ENCODE peak calls at places on chromosomes 5 and 9, in eight cellular contexts. E is cardiac fibroblast, W is endothelial cell of umbilical vein, O is NCI-H460, B is hypothalamus, I is T-cell, U is stomach, X is GM23248. C is an unnamed sample.
A peak's percentile ranks its signal among the peaks of the same experiment; 100 is the strongest.

GRCh38 chr5:168583742-168584482 is 4.7 kb upstream of the PANK3 start:
- DNase-seq in E (no peak), W (no peak), O (no peak), B (no peak), I (no peak), U (no peak), X (no peak), C (no peak)

GRCh38 chr5:76663573-76663972 is 40.4 kb upstream of the F2RL2 start:
- DNase-seq in E (peak; percentile 20), W (no peak), O (no peak), B (no peak), I (no peak), U (no peak), X (no peak), C (no peak)

GRCh38 chr5:2284678-2285077 is 402.0 kb upstream of the IRX4 start:
- DNase-seq in E (no peak), W (no peak), O (no peak), B (no peak), I (no peak), U (no peak), X (no peak), C (no peak)

GRCh38 chr5:122656107-122656506 is 118.8 kb upstream of the SNX2 start:
- DNase-seq in E (no peak), W (peak; percentile 40), O (no peak), B (no peak), I (no peak), U (no peak), X (peak; percentile 8), C (no peak)

GRCh38 chr5:176743828-176744583 is 66.4 kb upstream of the UNC5A start:
- DNase-seq in E (no peak), W (no peak), O (no peak), B (no peak), I (no peak), U (no peak), X (no peak), C (no peak)

GRCh38 chr5:133289686-133290367 is 238.0 kb downstream of the HSPA4 start:
- DNase-seq in E (no peak), W (no peak), O (no peak), B (no peak), I (no peak), U (no peak), X (no peak), C (no peak)

GRCh38 chr5:180090098-180090768 is 18.7 kb upstream of the RNF130 start:
- DNase-seq in E (peak; percentile 82), W (peak; percentile 77), O (peak; percentile 37), B (peak; percentile 35), I (peak; percentile 66), U (peak; percentile 69), X (peak; percentile 84), C (peak; percentile 83)

GRCh38 chr9:127524373-127524772 is 73.1 kb downstream of the LRSAM1 start:
- DNase-seq in E (peak; percentile 55), W (no peak), O (no peak), B (no peak), I (no peak), U (no peak), X (no peak), C (no peak)

GRCh38 chr9:109880276-109881169 is 100.5 kb downstream of the PALM2AKAP2 start:
- DNase-seq in E (peak; percentile 54), W (peak; percentile 49), O (peak; percentile 21), B (no peak), I (no peak), U (no peak), X (peak; percentile 66), C (peak; percentile 8)

GRCh38 chr9:104810421-104811339 is 46.8 kb downstream of the NIPSNAP3B start:
- DNase-seq in E (no peak), W (no peak), O (no peak), B (no peak), I (no peak), U (peak; percentile 74), X (peak; percentile 52), C (no peak)

GRCh38 chr5:178547753-178548415 is 42.3 kb downstream of the COL23A1 start:
- DNase-seq in E (no peak), W (no peak), O (no peak), B (no peak), I (no peak), U (no peak), X (peak; percentile 16), C (no peak)

GRCh38 chr5:5063533-5063953 is 76.6 kb upstream of the ADAMTS16 start:
- DNase-seq in E (no peak), W (no peak), O (no peak), B (no peak), I (no peak), U (no peak), X (peak; percentile 9), C (no peak)

GRCh38 chr9:114274217-114274616 is 48.7 kb upstream of the ORM1 start:
- DNase-seq in E (no peak), W (no peak), O (no peak), B (no peak), I (no peak), U (no peak), X (no peak), C (no peak)

GRCh38 chr9:36868591-36869282 is 165.3 kb downstream of the PAX5 start:
- DNase-seq in E (no peak), W (no peak), O (no peak), B (no peak), I (no peak), U (no peak), X (no peak), C (no peak)

GRCh38 chr5:77015938-77016569 is 14.2 kb upstream of the AGGF1 start:
- DNase-seq in E (peak; percentile 83), W (peak; percentile 66), O (peak; percentile 46), B (no peak), I (no peak), U (no peak), X (peak; percentile 66), C (no peak)

C was measured in immature natural killer cell.